ENCODE peak calls at places on chromosomes 12 and 14, in four cellular contexts. Y, K, R and A are unnamed samples.

GRCh38 chr12:116303076-116303465 is 25.6 kb upstream of the MED13L start:
- DNase-seq in Y (no peak), K (no peak), R (no peak), A (no peak)

GRCh38 chr12:66744956-66745383 is 66.1 kb upstream of the GRIP1 start:
- DNase-seq in K (no peak), Y (no peak), R (no peak), A (no peak)

GRCh38 chr14:95126906-95127530 is 30.3 kb downstream of the DICER1 start:
- DNase-seq in K (no peak), Y (no peak), R (no peak), A (no peak)

GRCh38 chr12:79982371-79983062 is 47.6 kb upstream of the PPP1R12A start:
- DNase-seq in K (no peak), Y (no peak), R (no peak), A (no peak)

GRCh38 chr14:71515520-71515919 is 416.7 kb upstream of the RGS6 start:
- DNase-seq in Y (no peak), R (no peak), K (no peak), A (no peak)

GRCh38 chr14:101862177-101862576 is 100.7 kb downstream of the PPP2R5C start:
- DNase-seq in R (no peak), Y (no peak), K (no peak), A (no peak)

GRCh38 chr14:51661504-51661903 is 9.8 kb downstream of the FRMD6 start:
- DNase-seq in R (no peak), Y (no peak), K (no peak), A (no peak)

GRCh38 chr12:76426160-76426559 is 77.9 kb upstream of the BBS10 start:
- DNase-seq in R (no peak), K (no peak), Y (no peak), A (no peak)

GRCh38 chr14:63650336-63650952 is 8.8 kb upstream of the WDR89 start:
- DNase-seq in K (no peak), Y (no peak), R (peak), A (peak)

GRCh38 chr14:88882236-88882635 is 57.8 kb downstream of the TTC8 start:
- DNase-seq in Y (no peak), R (no peak), K (no peak), A (no peak)

GRCh38 chr12:95336387-95337067 is 118.9 kb downstream of the VEZT start:
- DNase-seq in R (no peak), Y (no peak), K (peak), A (no peak)

GRCh38 chr12:3551976-3552725 is 61.1 kb downstream of the PRMT8 start:
- DNase-seq in R (no peak), K (no peak), Y (no peak), A (no peak)

GRCh38 chr12:46389130-46389616 is 16.6 kb upstream of the SLC38A2 start:
- DNase-seq in R (no peak), Y (no peak), K (no peak), A (no peak)

GRCh38 chr12:48556631-48557030 is 13.2 kb downstream of the LALBA start:
- DNase-seq in Y (no peak), K (no peak), R (no peak), A (no peak)

GRCh38 chr12:112122823-112123690 is 2.3 kb upstream of the TRAFD1 start:
- DNase-seq in Y (no peak), K (no peak), R (no peak), A (no peak)

GRCh38 chr12:130222519-130223255 is 60.4 kb downstream of the FZD10 start:
- DNase-seq in K (no peak), Y (no peak), R (no peak), A (no peak)

GRCh38 chr14:91693342-91693741 is 38.5 kb downstream of the CATSPERB start:
- DNase-seq in K (no peak), Y (no peak), R (no peak), A (no peak)

GRCh38 chr12:45725631-45726593 is 3.6 kb upstream of the ARID2 start:
- DNase-seq in R (no peak), K (no peak), Y (no peak), A (no peak)

GRCh38 chr12:98490491-98491453 is 24.6 kb upstream of the TMPO start:
- DNase-seq in K (peak), R (peak), Y (peak), A (peak)

GRCh38 chr14:54881235-54881760 is 21.3 kb downstream of the GCH1 start:
- DNase-seq in K (no peak), Y (no peak), R (no peak), A (no peak)

GRCh38 chr12:127802271-127802670 is 464.7 kb upstream of the TMEM132C start:
- DNase-seq in Y (no peak), R (no peak), K (no peak), A (no peak)

GRCh38 chr14:24070285-24071143 is 848 bp upstream of the CPNE6 start:
- DNase-seq in Y (no peak), R (no peak), K (no peak), A (no peak)

GRCh38 chr14:100145682-100146464 is 13.6 kb downstream of the DEGS2 start:
- DNase-seq in K (no peak), R (no peak), Y (no peak), A (no peak)

GRCh38 chr12:71999795-72000194 is 61.1 kb downstream of the TPH2 start:
- DNase-seq in K (no peak), R (no peak), Y (no peak), A (no peak)

GRCh38 chr12:98635657-98636323 is 8.8 kb downstream of the IKBIP start:
- DNase-seq in K (no peak), R (no peak), Y (no peak), A (no peak)

GRCh38 chr12:57622293-57623245 is 10.4 kb downstream of the B4GALNT1 start:
- DNase-seq in K (no peak), Y (no peak), R (no peak), A (no peak)

GRCh38 chr12:99600388-99600787 is 47.2 kb upstream of the GARIN6 start:
- DNase-seq in Y (no peak), R (no peak), K (no peak), A (no peak)

GRCh38 chr12:132397934-132398385 is 68.6 kb upstream of the GALNT9 start:
- DNase-seq in R (no peak), K (peak), Y (no peak), A (no peak)

GRCh38 chr14:32319368-32320049 is 9.6 kb upstream of the AKAP6 start:
- DNase-seq in K (no peak), Y (no peak), R (no peak), A (no peak)

GRCh38 chr14:81594012-81594411 is 60.4 kb upstream of the SEL1L start:
- DNase-seq in R (no peak), K (peak), Y (no peak), A (no peak)

GRCh38 chr12:104686196-104686595 is 229.4 kb downstream of the CHST11 start:
- DNase-seq in Y (no peak), R (no peak), K (no peak), A (no peak)

GRCh38 chr14:63214417-63215196 is 10.4 kb downstream of the RHOJ start:
- DNase-seq in R (no peak), Y (no peak), K (no peak), A (no peak)

GRCh38 chr14:24417832-24418491 is 11.5 kb downstream of the CBLN3 start:
- DNase-seq in K (no peak), R (no peak), Y (no peak), A (no peak)

GRCh38 chr14:56491299-56492285 is 88.0 kb upstream of the TMEM260 start:
- DNase-seq in Y (no peak), R (no peak), K (no peak), A (peak)